ENCODE peak calls at places on chromosomes 2 and 18, in eight cellular contexts. One of them, this sample, is unnamed.

GRCh38 chr2:216346781-216347180 is 25.5 kb downstream of the MARCHF4 start:
- DNase-seq in activated CD4-positive, alpha-beta T cell treated with anti-CD3 and anti-CD28 coated beads, Interleukin-2, amount 50 U/mL, for 1 hour: no peak
- DNase-seq in renal cortical epithelial cell: no peak
- DNase-seq in hepatic stellate cell: no peak
- DNase-seq in A549: no peak
- DNase-seq in SW480: no peak
- DNase-seq in H54: no peak
- DNase-seq in GM04503: no peak
- DNase-seq in this sample: no peak

GRCh38 chr2:29014811-29015414 is 33.8 kb downstream of the TOGARAM2 start:
- DNase-seq in A549: no peak
- DNase-seq in renal cortical epithelial cell: no peak
- DNase-seq in activated CD4-positive, alpha-beta T cell treated with anti-CD3 and anti-CD28 coated beads, Interleukin-2, amount 50 U/mL, for 1 hour: peak
- DNase-seq in H54: peak
- DNase-seq in hepatic stellate cell: peak
- DNase-seq in SW480: no peak
- DNase-seq in GM04503: no peak
- DNase-seq in this sample: peak

GRCh38 chr2:134411828-134412638 is 158.2 kb downstream of the MGAT5 start:
- DNase-seq in SW480: peak
- DNase-seq in hepatic stellate cell: peak
- DNase-seq in H54: no peak
- DNase-seq in GM04503: no peak
- DNase-seq in A549: peak
- DNase-seq in activated CD4-positive, alpha-beta T cell treated with anti-CD3 and anti-CD28 coated beads, Interleukin-2, amount 50 U/mL, for 1 hour: peak
- DNase-seq in renal cortical epithelial cell: peak
- DNase-seq in this sample: peak

GRCh38 chr2:220510668-220511067 is 883.2 kb downstream of the SLC4A3 start:
- DNase-seq in renal cortical epithelial cell: no peak
- DNase-seq in hepatic stellate cell: no peak
- DNase-seq in H54: no peak
- DNase-seq in SW480: no peak
- DNase-seq in activated CD4-positive, alpha-beta T cell treated with anti-CD3 and anti-CD28 coated beads, Interleukin-2, amount 50 U/mL, for 1 hour: no peak
- DNase-seq in GM04503: no peak
- DNase-seq in A549: no peak
- DNase-seq in this sample: no peak

GRCh38 chr2:230930149-230930780 is 5.2 kb upstream of the GPR55 start:
- DNase-seq in activated CD4-positive, alpha-beta T cell treated with anti-CD3 and anti-CD28 coated beads, Interleukin-2, amount 50 U/mL, for 1 hour: no peak
- DNase-seq in A549: no peak
- DNase-seq in H54: no peak
- DNase-seq in SW480: no peak
- DNase-seq in GM04503: no peak
- DNase-seq in hepatic stellate cell: no peak
- DNase-seq in renal cortical epithelial cell: no peak
- DNase-seq in this sample: no peak

GRCh38 chr2:137220438-137220998 is 455.2 kb downstream of the THSD7B start:
- DNase-seq in activated CD4-positive, alpha-beta T cell treated with anti-CD3 and anti-CD28 coated beads, Interleukin-2, amount 50 U/mL, for 1 hour: no peak
- DNase-seq in A549: no peak
- DNase-seq in GM04503: no peak
- DNase-seq in SW480: no peak
- DNase-seq in hepatic stellate cell: no peak
- DNase-seq in renal cortical epithelial cell: peak
- DNase-seq in H54: no peak
- DNase-seq in this sample: no peak

GRCh38 chr2:159362816-159363251 is 76.3 kb upstream of the WDSUB1 start:
- DNase-seq in SW480: no peak
- DNase-seq in A549: no peak
- DNase-seq in H54: no peak
- DNase-seq in activated CD4-positive, alpha-beta T cell treated with anti-CD3 and anti-CD28 coated beads, Interleukin-2, amount 50 U/mL, for 1 hour: no peak
- DNase-seq in hepatic stellate cell: no peak
- DNase-seq in GM04503: peak
- DNase-seq in renal cortical epithelial cell: peak
- DNase-seq in this sample: no peak

GRCh38 chr2:55133467-55134315 is 83.4 kb upstream of the RTN4 start:
- DNase-seq in A549: no peak
- DNase-seq in SW480: no peak
- DNase-seq in hepatic stellate cell: peak
- DNase-seq in activated CD4-positive, alpha-beta T cell treated with anti-CD3 and anti-CD28 coated beads, Interleukin-2, amount 50 U/mL, for 1 hour: peak
- DNase-seq in GM04503: peak
- DNase-seq in H54: peak
- DNase-seq in renal cortical epithelial cell: peak
- DNase-seq in this sample: no peak

GRCh38 chr2:40087434-40087833 is 308.4 kb upstream of the THUMPD2 start:
- DNase-seq in A549: no peak
- DNase-seq in GM04503: no peak
- DNase-seq in activated CD4-positive, alpha-beta T cell treated with anti-CD3 and anti-CD28 coated beads, Interleukin-2, amount 50 U/mL, for 1 hour: no peak
- DNase-seq in H54: no peak
- DNase-seq in SW480: no peak
- DNase-seq in hepatic stellate cell: no peak
- DNase-seq in renal cortical epithelial cell: no peak
- DNase-seq in this sample: no peak

GRCh38 chr2:48428449-48428848 is 101.5 kb upstream of the STON1 start:
- DNase-seq in H54: no peak
- DNase-seq in activated CD4-positive, alpha-beta T cell treated with anti-CD3 and anti-CD28 coated beads, Interleukin-2, amount 50 U/mL, for 1 hour: no peak
- DNase-seq in SW480: no peak
- DNase-seq in GM04503: no peak
- DNase-seq in A549: no peak
- DNase-seq in hepatic stellate cell: no peak
- DNase-seq in renal cortical epithelial cell: no peak
- DNase-seq in this sample: no peak

GRCh38 chr2:143903172-143903856 is 616.6 kb downstream of the ZEB2 start:
- DNase-seq in A549: no peak
- DNase-seq in H54: no peak
- DNase-seq in hepatic stellate cell: no peak
- DNase-seq in activated CD4-positive, alpha-beta T cell treated with anti-CD3 and anti-CD28 coated beads, Interleukin-2, amount 50 U/mL, for 1 hour: no peak
- DNase-seq in GM04503: no peak
- DNase-seq in renal cortical epithelial cell: peak
- DNase-seq in SW480: no peak
- DNase-seq in this sample: no peak

GRCh38 chr2:173524257-173524951 is 169.7 kb downstream of the CDCA7 start:
- DNase-seq in H54: no peak
- DNase-seq in A549: no peak
- DNase-seq in GM04503: no peak
- DNase-seq in hepatic stellate cell: no peak
- DNase-seq in renal cortical epithelial cell: no peak
- DNase-seq in SW480: no peak
- DNase-seq in activated CD4-positive, alpha-beta T cell treated with anti-CD3 and anti-CD28 coated beads, Interleukin-2, amount 50 U/mL, for 1 hour: no peak
- DNase-seq in this sample: no peak

GRCh38 chr2:65613968-65614555 is 181.7 kb upstream of the SPRED2 start:
- DNase-seq in hepatic stellate cell: no peak
- DNase-seq in renal cortical epithelial cell: no peak
- DNase-seq in A549: no peak
- DNase-seq in SW480: no peak
- DNase-seq in H54: no peak
- DNase-seq in activated CD4-positive, alpha-beta T cell treated with anti-CD3 and anti-CD28 coated beads, Interleukin-2, amount 50 U/mL, for 1 hour: no peak
- DNase-seq in GM04503: no peak
- DNase-seq in this sample: no peak

GRCh38 chr2:240353086-240353798 is 82.2 kb upstream of the GPC1 start:
- DNase-seq in H54: no peak
- DNase-seq in renal cortical epithelial cell: no peak
- DNase-seq in A549: no peak
- DNase-seq in hepatic stellate cell: no peak
- DNase-seq in SW480: no peak
- DNase-seq in activated CD4-positive, alpha-beta T cell treated with anti-CD3 and anti-CD28 coated beads, Interleukin-2, amount 50 U/mL, for 1 hour: no peak
- DNase-seq in GM04503: no peak
- DNase-seq in this sample: no peak

GRCh38 chr18:7789853-7790552 is 222.9 kb downstream of the PTPRM start:
- DNase-seq in H54: peak
- DNase-seq in activated CD4-positive, alpha-beta T cell treated with anti-CD3 and anti-CD28 coated beads, Interleukin-2, amount 50 U/mL, for 1 hour: no peak
- DNase-seq in hepatic stellate cell: peak
- DNase-seq in renal cortical epithelial cell: peak
- DNase-seq in SW480: peak
- DNase-seq in GM04503: no peak
- DNase-seq in A549: peak
- DNase-seq in this sample: peak

GRCh38 chr18:23718243-23718720 is 29.0 kb downstream of the LAMA3 start:
- DNase-seq in renal cortical epithelial cell: peak
- DNase-seq in SW480: no peak
- DNase-seq in GM04503: peak
- DNase-seq in hepatic stellate cell: peak
- DNase-seq in A549: no peak
- DNase-seq in H54: no peak
- DNase-seq in activated CD4-positive, alpha-beta T cell treated with anti-CD3 and anti-CD28 coated beads, Interleukin-2, amount 50 U/mL, for 1 hour: no peak
- DNase-seq in this sample: no peak

GRCh38 chr2:241865416-241865956 is 4.0 kb upstream of the RTP5 start:
- DNase-seq in A549: no peak
- DNase-seq in hepatic stellate cell: no peak
- DNase-seq in H54: no peak
- DNase-seq in GM04503: no peak
- DNase-seq in renal cortical epithelial cell: no peak
- DNase-seq in activated CD4-positive, alpha-beta T cell treated with anti-CD3 and anti-CD28 coated beads, Interleukin-2, amount 50 U/mL, for 1 hour: no peak
- DNase-seq in SW480: no peak
- DNase-seq in this sample: no peak

GRCh38 chr2:199509401-199509800 is 51.7 kb upstream of the SATB2 start:
- DNase-seq in activated CD4-positive, alpha-beta T cell treated with anti-CD3 and anti-CD28 coated beads, Interleukin-2, amount 50 U/mL, for 1 hour: no peak
- DNase-seq in renal cortical epithelial cell: no peak
- DNase-seq in GM04503: no peak
- DNase-seq in H54: no peak
- DNase-seq in SW480: no peak
- DNase-seq in hepatic stellate cell: no peak
- DNase-seq in A549: no peak
- DNase-seq in this sample: no peak

GRCh38 chr18:58097127-58097906 is 53.3 kb downstream of the NEDD4L start:
- DNase-seq in renal cortical epithelial cell: no peak
- DNase-seq in GM04503: no peak
- DNase-seq in SW480: no peak
- DNase-seq in hepatic stellate cell: no peak
- DNase-seq in activated CD4-positive, alpha-beta T cell treated with anti-CD3 and anti-CD28 coated beads, Interleukin-2, amount 50 U/mL, for 1 hour: no peak
- DNase-seq in H54: no peak
- DNase-seq in A549: no peak
- DNase-seq in this sample: no peak

GRCh38 chr18:79588636-79589481 is 90.7 kb upstream of the CTDP1 start:
- DNase-seq in activated CD4-positive, alpha-beta T cell treated with anti-CD3 and anti-CD28 coated beads, Interleukin-2, amount 50 U/mL, for 1 hour: no peak
- DNase-seq in A549: no peak
- DNase-seq in SW480: no peak
- DNase-seq in GM04503: peak
- DNase-seq in hepatic stellate cell: peak
- DNase-seq in H54: no peak
- DNase-seq in renal cortical epithelial cell: no peak
- DNase-seq in this sample: peak

GRCh38 chr2:223464071-223464470 is 138.1 kb downstream of the SCG2 start:
- DNase-seq in H54: no peak
- DNase-seq in hepatic stellate cell: no peak
- DNase-seq in GM04503: no peak
- DNase-seq in A549: no peak
- DNase-seq in activated CD4-positive, alpha-beta T cell treated with anti-CD3 and anti-CD28 coated beads, Interleukin-2, amount 50 U/mL, for 1 hour: no peak
- DNase-seq in renal cortical epithelial cell: no peak
- DNase-seq in SW480: no peak
- DNase-seq in this sample: no peak

GRCh38 chr18:74419761-74420160 is 37.3 kb downstream of the DIPK1C start:
- DNase-seq in H54: no peak
- DNase-seq in GM04503: no peak
- DNase-seq in A549: no peak
- DNase-seq in activated CD4-positive, alpha-beta T cell treated with anti-CD3 and anti-CD28 coated beads, Interleukin-2, amount 50 U/mL, for 1 hour: no peak
- DNase-seq in renal cortical epithelial cell: peak
- DNase-seq in hepatic stellate cell: no peak
- DNase-seq in SW480: no peak
- DNase-seq in this sample: no peak

This sample was measured in SJCRH30.